ENCODE peak calls at places on chromosomes 11 and 22, in six cellular contexts. P is fibroblast of lung, E is lower lobe of right lung, V is A549, C is HFF-Myc, D is cardiac muscle cell. G is an unnamed sample.

GRCh38 chr11:131615611-131616010 is 245.2 kb downstream of the NTM start:
- DNase-seq in P (peak), E (no peak), V (no peak), C (no peak), D (no peak), G (no peak)

GRCh38 chr11:19772480-19772879 is 59.8 kb downstream of the NAV2 start:
- DNase-seq in P (no peak), E (no peak), V (no peak), C (no peak), D (no peak), G (no peak)

GRCh38 chr22:35517769-35518530 is 22.7 kb upstream of the RASD2 start:
- DNase-seq in P (peak), E (no peak), V (peak), C (no peak), D (no peak), G (no peak)

GRCh38 chr11:95358516-95359322 is 127.7 kb upstream of the SESN3 start:
- DNase-seq in P (peak), E (no peak), V (peak), C (no peak), D (peak), G (no peak)

GRCh38 chr11:92911478-92911877 is 58.0 kb upstream of the MTNR1B start:
- DNase-seq in P (no peak), E (no peak), V (no peak), C (no peak), D (no peak), G (no peak)

GRCh38 chr11:63505857-63506528 is at the start of gene LGALS12:
- DNase-seq in P (peak), E (peak), V (no peak), C (no peak), D (peak), G (no peak)

GRCh38 chr22:45584621-45585436 is 82.1 kb downstream of the FBLN1 start:
- DNase-seq in P (peak), E (peak), V (no peak), C (no peak), D (no peak), G (no peak)

GRCh38 chr22:32473388-32473952 is 1.1 kb upstream of the FBXO7 start:
- DNase-seq in P (peak), E (no peak), V (peak), C (peak), D (peak), G (peak)

GRCh38 chr11:15374418-15374817 is 259.7 kb downstream of the INSC start:
- DNase-seq in P (no peak), E (no peak), V (no peak), C (no peak), D (no peak), G (no peak)

GRCh38 chr11:23725752-23726151 is 771.1 kb upstream of the LUZP2 start:
- DNase-seq in P (peak), E (no peak), V (no peak), C (no peak), D (peak), G (peak)

GRCh38 chr11:134792677-134793076 is 380.6 kb upstream of the B3GAT1 start:
- DNase-seq in P (no peak), E (no peak), V (no peak), C (no peak), D (no peak), G (no peak)

GRCh38 chr11:12239396-12240298 is 129.3 kb downstream of the MICAL2 start:
- DNase-seq in P (peak), E (peak), V (no peak), C (no peak), D (no peak), G (peak)

GRCh38 chr11:88421530-88421929 is 84.0 kb upstream of the CTSC start:
- DNase-seq in P (peak), E (no peak), V (no peak), C (no peak), D (peak), G (no peak)

GRCh38 chr11:100445231-100445735 is 241.8 kb upstream of the ARHGAP42 start:
- DNase-seq in P (peak), E (no peak), V (no peak), C (no peak), D (peak), G (peak)

GRCh38 chr11:65055538-65055937 is 2.8 kb downstream of the NAALADL1 start:
- DNase-seq in P (no peak), E (no peak), V (no peak), C (no peak), D (no peak), G (no peak)

GRCh38 chr11:8285796-8286195 is 22.1 kb upstream of the LMO1 start:
- DNase-seq in P (no peak), E (no peak), V (no peak), C (no peak), D (no peak), G (no peak)

GRCh38 chr11:2522636-2523255 is 77.9 kb downstream of the KCNQ1 start:
- DNase-seq in P (no peak), E (peak), V (no peak), C (no peak), D (no peak), G (no peak)

GRCh38 chr11:130732476-130732875 is 183.8 kb downstream of the SNX19 start:
- DNase-seq in P (no peak), E (no peak), V (no peak), C (no peak), D (no peak), G (no peak)

GRCh38 chr11:86676533-86677154 is 4.2 kb upstream of the ME3 start:
- DNase-seq in P (no peak), E (no peak), V (peak), C (no peak), D (peak), G (no peak)

GRCh38 chr22:23305922-23306374 is 125.6 kb downstream of the BCR start:
- DNase-seq in P (peak), E (peak), V (no peak), C (peak), D (peak), G (peak)

GRCh38 chr11:22976146-22976545 is 115.9 kb upstream of the CCDC179 start:
- DNase-seq in P (peak), E (no peak), V (peak), C (peak), D (peak), G (no peak)

GRCh38 chr22:26894362-26894761 is 237.0 kb downstream of the MIAT start:
- DNase-seq in P (peak), E (no peak), V (no peak), C (no peak), D (no peak), G (no peak)

GRCh38 chr11:65849771-65850216 is 8.2 kb downstream of the CFL1 start:
- DNase-seq in P (no peak), E (no peak), V (no peak), C (no peak), D (no peak), G (no peak)

GRCh38 chr11:12008790-12009616 is 577 bp upstream of the DKK3 start:
- DNase-seq in P (peak), E (peak), V (peak), C (no peak), D (peak), G (no peak)

GRCh38 chr11:125069796-125070195 is 6.7 kb downstream of the SLC37A2 start:
- DNase-seq in P (no peak), E (no peak), V (no peak), C (no peak), D (peak), G (no peak)

GRCh38 chr11:80390546-80390945 is 949.7 kb upstream of the TENM4 start:
- DNase-seq in P (no peak), E (no peak), V (no peak), C (no peak), D (no peak), G (no peak)

GRCh38 chr22:28440517-28441366 is 238.9 kb downstream of the TTC28 start:
- DNase-seq in P (peak), E (no peak), V (no peak), C (no peak), D (peak), G (peak)

GRCh38 chr11:34650528-34650927 is 29.6 kb downstream of the EHF start:
- DNase-seq in P (peak), E (no peak), V (no peak), C (no peak), D (peak), G (peak)

GRCh38 chr22:20243545-20244249 is 24.4 kb downstream of the RTN4R start:
- DNase-seq in P (peak), E (peak), V (peak), C (no peak), D (peak), G (peak)

GRCh38 chr11:103433976-103434375 is 324.8 kb downstream of the DYNC2H1 start:
- DNase-seq in P (peak), E (no peak), V (no peak), C (no peak), D (no peak), G (no peak)

GRCh38 chr11:32136654-32137053 is 45.8 kb downstream of the RCN1 start:
- DNase-seq in P (no peak), E (no peak), V (no peak), C (no peak), D (no peak), G (no peak)

GRCh38 chr11:128135451-128135850 is 451.9 kb downstream of the ETS1 start:
- DNase-seq in P (peak), E (no peak), V (no peak), C (no peak), D (peak), G (peak)

GRCh38 chr22:50498322-50498861 is 9.1 kb downstream of the LMF2 start:
- DNase-seq in P (peak), E (peak), V (peak), C (peak), D (peak), G (no peak)
- H3K4me3 ChIP-seq in P (no peak), E (no peak), V (peak), C (no peak), D (no peak), G (no peak)

DNA sequence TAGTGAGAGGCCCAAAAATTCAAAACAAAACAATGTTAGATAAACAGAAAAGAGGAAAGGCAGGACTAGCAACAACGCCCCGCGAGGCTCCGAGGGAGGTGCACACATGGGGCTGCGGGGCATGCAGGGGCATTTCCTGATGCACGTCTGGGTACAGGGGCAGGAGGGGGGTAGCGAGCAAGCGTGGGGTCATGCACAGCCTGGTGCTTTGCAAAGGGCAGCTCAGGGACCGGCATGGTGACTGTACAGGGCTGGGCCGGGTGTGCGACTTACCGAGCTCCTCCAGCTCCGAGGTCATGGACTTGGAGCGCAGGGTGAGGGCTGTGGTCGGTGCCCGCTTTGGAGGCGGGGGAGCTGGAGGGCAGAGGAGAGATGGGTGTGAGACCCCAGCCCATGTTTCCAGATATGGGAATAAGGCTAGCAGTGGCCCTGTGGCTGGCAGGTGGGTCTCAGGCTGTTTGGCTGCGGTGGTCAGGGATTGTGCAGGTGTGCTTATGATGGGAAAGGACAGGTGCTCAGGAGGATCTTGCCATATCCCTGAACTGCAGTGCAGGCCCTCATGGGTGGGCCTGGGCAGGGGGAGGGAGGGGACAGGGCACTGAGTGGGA is 103.7 kb downstream of the CTTN start:
- DNase-seq in P (no peak), E (peak), V (no peak), C (no peak), D (no peak), G (no peak)
- TF ChIP-seq CTCF in P (no peak), E (no peak), V (no peak), C (no peak), D (no peak), G (no peak)

DNA sequence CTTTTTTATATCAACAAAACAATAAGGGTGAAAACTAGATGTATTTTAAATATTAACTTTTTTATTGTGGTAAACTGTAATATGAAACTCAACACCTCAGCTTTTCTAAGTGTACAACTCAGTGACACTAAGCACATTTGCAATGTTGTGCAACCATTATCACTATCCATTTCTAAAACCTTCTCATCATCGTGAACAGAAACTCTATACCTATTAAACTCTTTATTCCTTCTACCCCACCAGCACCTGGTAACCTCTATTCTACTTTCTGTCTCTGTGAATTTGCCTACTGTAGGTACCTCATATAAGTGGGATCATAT is 9.4 kb downstream of the HORMAD2 start:
- DNase-seq in P (no peak), E (no peak), V (no peak), C (no peak), D (no peak), G (no peak)
- H3K4me3 ChIP-seq in P (no peak), E (no peak), V (no peak), C (no peak), D (no peak), G (no peak)

GRCh38 chr11:59097113-59097708 is 9.8 kb upstream of the FAM111B start:
- DNase-seq in P (peak), E (peak), V (peak), C (peak), D (peak), G (peak)

GRCh38 chr11:59106363-59107336 is at the start of gene FAM111B:
- DNase-seq in P (peak), E (peak), V (peak), C (peak), D (peak), G (peak)

DNA sequence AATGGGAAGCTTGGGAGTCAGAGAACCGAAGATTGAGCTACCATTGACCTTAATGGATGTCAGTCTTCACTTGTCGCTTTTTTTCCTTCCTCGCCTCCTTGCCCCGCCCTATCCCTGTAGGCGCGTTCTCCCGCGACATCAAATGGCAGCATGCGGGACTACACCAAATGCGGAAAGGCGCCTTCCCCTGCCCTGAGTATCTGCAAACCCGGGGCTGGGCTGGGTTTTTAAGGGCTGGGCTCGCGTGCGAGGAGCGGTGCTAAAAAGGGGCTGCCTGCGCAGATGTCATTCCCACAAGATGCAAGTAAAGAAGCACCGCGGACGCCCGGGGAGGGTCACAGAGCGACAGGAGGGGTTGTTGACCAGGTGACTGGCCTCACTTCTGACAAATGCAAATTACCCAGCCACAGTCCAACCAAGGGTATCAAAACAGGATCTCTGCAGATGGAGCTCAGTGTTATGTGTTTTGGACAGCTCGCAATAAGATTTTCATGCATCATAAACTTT is 4.7 kb upstream of the FAM111B start:
- DNase-seq in P (peak), E (peak), V (peak), C (no peak), D (peak), G (no peak)
- TF ChIP-seq CTCF in P (peak), E (peak), V (peak), C (peak), D (peak), G (peak)

GRCh38 chr22:11627436-11627797 is 3900.6 kb upstream of the OR11H1 start:
- DNase-seq in P (no peak), E (no peak), V (no peak), C (no peak), D (no peak), G (no peak)
- H3K4me3 ChIP-seq in P (no peak), E (no peak), V (no peak), C (no peak), D (no peak), G (no peak)

G was measured in astrocyte of the cerebellum.